ENCODE peak calls at places on chromosome 11, in eight cellular contexts. One of them, this sample, is unnamed.

GRCh38 chr11:112734207-112734606 is 227.0 kb upstream of the NCAM1 start:
- DNase-seq in cardiac muscle cell: peak
- DNase-seq in mammary epithelial cell: peak
- DNase-seq in heart right ventricle: no peak
- DNase-seq in HCT116: no peak
- DNase-seq in H1: no peak
- DNase-seq in A549: no peak
- DNase-seq in keratinocyte: no peak
- DNase-seq in this sample: peak

GRCh38 chr11:67501854-67502253 is 3.3 kb downstream of the PITPNM1 start:
- DNase-seq in heart right ventricle: no peak
- DNase-seq in H1: no peak
- DNase-seq in HCT116: no peak
- DNase-seq in cardiac muscle cell: no peak
- DNase-seq in keratinocyte: no peak
- DNase-seq in A549: no peak
- DNase-seq in mammary epithelial cell: no peak
- DNase-seq in this sample: no peak

GRCh38 chr11:32433249-32434115 is 1.9 kb downstream of the WT1 start:
- DNase-seq in heart right ventricle: no peak
- DNase-seq in cardiac muscle cell: no peak
- DNase-seq in keratinocyte: no peak
- DNase-seq in mammary epithelial cell: no peak
- DNase-seq in A549: no peak
- DNase-seq in H1: no peak
- DNase-seq in HCT116: no peak
- DNase-seq in this sample: no peak

GRCh38 chr11:48066881-48067800 is 86.8 kb downstream of the PTPRJ start:
- DNase-seq in mammary epithelial cell: no peak
- DNase-seq in heart right ventricle: no peak
- DNase-seq in keratinocyte: no peak
- DNase-seq in HCT116: no peak
- DNase-seq in A549: no peak
- DNase-seq in H1: no peak
- DNase-seq in cardiac muscle cell: no peak
- DNase-seq in this sample: no peak

GRCh38 chr11:128235958-128236357 is 351.4 kb downstream of the ETS1 start:
- DNase-seq in heart right ventricle: no peak
- DNase-seq in keratinocyte: no peak
- DNase-seq in H1: no peak
- DNase-seq in HCT116: no peak
- DNase-seq in mammary epithelial cell: no peak
- DNase-seq in A549: no peak
- DNase-seq in cardiac muscle cell: peak
- DNase-seq in this sample: no peak

GRCh38 chr11:69644071-69644961 is 3.4 kb downstream of the CCND1 start:
- DNase-seq in A549: peak
- DNase-seq in HCT116: no peak
- DNase-seq in cardiac muscle cell: peak
- DNase-seq in keratinocyte: no peak
- DNase-seq in H1: no peak
- DNase-seq in mammary epithelial cell: peak
- DNase-seq in heart right ventricle: peak
- DNase-seq in this sample: peak

GRCh38 chr11:96136623-96137313 is 206.2 kb downstream of the MAML2 start:
- DNase-seq in mammary epithelial cell: no peak
- DNase-seq in heart right ventricle: no peak
- DNase-seq in H1: no peak
- DNase-seq in HCT116: no peak
- DNase-seq in cardiac muscle cell: no peak
- DNase-seq in A549: no peak
- DNase-seq in keratinocyte: no peak
- DNase-seq in this sample: no peak

GRCh38 chr11:119538748-119539147 is 115.8 kb upstream of the THY1 start:
- DNase-seq in cardiac muscle cell: no peak
- DNase-seq in HCT116: no peak
- DNase-seq in A549: no peak
- DNase-seq in keratinocyte: no peak
- DNase-seq in H1: no peak
- DNase-seq in heart right ventricle: no peak
- DNase-seq in mammary epithelial cell: no peak
- DNase-seq in this sample: no peak

GRCh38 chr11:119774180-119774763 is 45.3 kb upstream of the NECTIN1 start:
- DNase-seq in HCT116: no peak
- DNase-seq in mammary epithelial cell: peak
- DNase-seq in cardiac muscle cell: peak
- DNase-seq in A549: no peak
- DNase-seq in H1: no peak
- DNase-seq in keratinocyte: no peak
- DNase-seq in heart right ventricle: no peak
- DNase-seq in this sample: no peak

GRCh38 chr11:74686792-74687191 is 44.4 kb downstream of the CHRDL2 start:
- DNase-seq in H1: no peak
- DNase-seq in heart right ventricle: no peak
- DNase-seq in A549: no peak
- DNase-seq in keratinocyte: no peak
- DNase-seq in HCT116: no peak
- DNase-seq in cardiac muscle cell: no peak
- DNase-seq in mammary epithelial cell: peak
- DNase-seq in this sample: no peak
- TF ChIP-seq CTCF in H1: no peak
- TF ChIP-seq CTCF in heart right ventricle: peak
- TF ChIP-seq CTCF in A549: no peak
- TF ChIP-seq CTCF in keratinocyte: no peak
- TF ChIP-seq CTCF in HCT116: no peak
- TF ChIP-seq CTCF in cardiac muscle cell: peak
- TF ChIP-seq CTCF in mammary epithelial cell: peak
- TF ChIP-seq CTCF in this sample: no peak

DNA sequence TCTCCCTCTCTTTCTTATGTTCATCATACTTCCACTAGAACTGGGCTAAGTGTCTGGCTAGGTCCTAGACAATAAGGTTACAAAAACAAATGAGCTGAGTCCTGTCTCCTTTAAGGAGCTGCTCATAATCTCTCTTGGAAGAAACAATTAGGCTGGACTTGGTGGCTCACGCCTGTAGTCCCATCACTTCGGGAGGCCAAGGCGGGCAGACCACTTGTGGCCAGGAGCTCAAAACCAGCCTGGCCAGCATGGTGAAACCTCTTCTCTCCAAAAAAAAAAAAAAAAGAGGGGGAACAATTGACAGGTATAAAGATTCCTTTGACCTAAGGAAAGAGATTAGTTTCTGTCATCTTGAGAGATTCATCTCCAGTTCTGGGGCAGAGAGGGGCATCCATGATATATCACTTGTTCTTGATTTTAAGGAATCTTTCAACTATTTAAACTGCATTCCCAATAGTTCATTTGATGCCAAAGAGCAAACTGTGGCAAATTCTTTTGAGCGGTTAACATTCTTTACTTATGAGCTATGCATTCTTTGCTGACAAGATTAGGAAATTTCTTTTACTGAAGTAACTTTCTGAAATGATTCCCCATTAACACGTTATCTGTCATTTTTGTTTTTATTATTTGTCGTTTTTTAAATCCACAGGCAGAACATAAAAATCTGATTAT is 125.5 kb downstream of the C11orf87 start:
- DNase-seq in keratinocyte: no peak
- DNase-seq in heart right ventricle: no peak
- DNase-seq in A549: no peak
- DNase-seq in H1: no peak
- DNase-seq in HCT116: no peak
- DNase-seq in cardiac muscle cell: no peak
- DNase-seq in mammary epithelial cell: peak
- DNase-seq in this sample: no peak
- H3K27ac ChIP-seq in keratinocyte: peak
- H3K27ac ChIP-seq in heart right ventricle: no peak
- H3K27ac ChIP-seq in A549: no peak
- H3K27ac ChIP-seq in H1: no peak
- H3K27ac ChIP-seq in HCT116: no peak
- H3K27ac ChIP-seq in cardiac muscle cell: no peak
- H3K27ac ChIP-seq in mammary epithelial cell: peak
- H3K27ac ChIP-seq in this sample: no peak

GRCh38 chr11:71499546-71499945 is 27.5 kb upstream of the KRTAP5-7 start:
- DNase-seq in A549: no peak
- DNase-seq in keratinocyte: no peak
- DNase-seq in HCT116: no peak
- DNase-seq in mammary epithelial cell: no peak
- DNase-seq in heart right ventricle: no peak
- DNase-seq in H1: no peak
- DNase-seq in cardiac muscle cell: no peak
- DNase-seq in this sample: no peak
- H3K4me3 ChIP-seq in A549: no peak
- H3K4me3 ChIP-seq in keratinocyte: no peak
- H3K4me3 ChIP-seq in HCT116: no peak
- H3K4me3 ChIP-seq in mammary epithelial cell: no peak
- H3K4me3 ChIP-seq in heart right ventricle: no peak
- H3K4me3 ChIP-seq in H1: no peak
- H3K4me3 ChIP-seq in cardiac muscle cell: no peak
- H3K4me3 ChIP-seq in this sample: no peak

DNA sequence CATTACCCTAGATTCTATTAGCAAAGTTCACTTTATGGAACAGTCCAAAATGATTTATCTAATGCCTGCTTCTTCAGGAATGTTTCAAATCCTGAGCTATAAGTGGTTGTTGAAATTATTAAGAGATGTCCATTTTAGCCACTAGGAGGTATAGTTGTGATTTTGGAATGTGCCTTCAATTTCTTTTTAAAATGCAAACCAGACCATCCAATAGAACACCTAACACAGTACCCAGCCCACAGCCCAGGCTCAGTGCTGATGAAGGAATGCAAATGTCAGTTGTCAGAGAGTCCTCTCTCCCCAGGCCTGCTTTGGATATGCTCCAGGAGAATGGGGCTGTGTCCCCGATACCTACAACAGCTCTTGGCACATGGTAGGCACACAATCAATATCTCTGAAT is 85.8 kb upstream of the E2F8 start:
- DNase-seq in keratinocyte: no peak
- DNase-seq in mammary epithelial cell: no peak
- DNase-seq in A549: no peak
- DNase-seq in heart right ventricle: no peak
- DNase-seq in cardiac muscle cell: no peak
- DNase-seq in H1: no peak
- DNase-seq in HCT116: no peak
- DNase-seq in this sample: no peak
- TF ChIP-seq CTCF in keratinocyte: no peak
- TF ChIP-seq CTCF in mammary epithelial cell: peak
- TF ChIP-seq CTCF in A549: peak
- TF ChIP-seq CTCF in heart right ventricle: peak
- TF ChIP-seq CTCF in cardiac muscle cell: peak
- TF ChIP-seq CTCF in H1: no peak
- TF ChIP-seq CTCF in HCT116: peak
- TF ChIP-seq CTCF in this sample: peak

DNA sequence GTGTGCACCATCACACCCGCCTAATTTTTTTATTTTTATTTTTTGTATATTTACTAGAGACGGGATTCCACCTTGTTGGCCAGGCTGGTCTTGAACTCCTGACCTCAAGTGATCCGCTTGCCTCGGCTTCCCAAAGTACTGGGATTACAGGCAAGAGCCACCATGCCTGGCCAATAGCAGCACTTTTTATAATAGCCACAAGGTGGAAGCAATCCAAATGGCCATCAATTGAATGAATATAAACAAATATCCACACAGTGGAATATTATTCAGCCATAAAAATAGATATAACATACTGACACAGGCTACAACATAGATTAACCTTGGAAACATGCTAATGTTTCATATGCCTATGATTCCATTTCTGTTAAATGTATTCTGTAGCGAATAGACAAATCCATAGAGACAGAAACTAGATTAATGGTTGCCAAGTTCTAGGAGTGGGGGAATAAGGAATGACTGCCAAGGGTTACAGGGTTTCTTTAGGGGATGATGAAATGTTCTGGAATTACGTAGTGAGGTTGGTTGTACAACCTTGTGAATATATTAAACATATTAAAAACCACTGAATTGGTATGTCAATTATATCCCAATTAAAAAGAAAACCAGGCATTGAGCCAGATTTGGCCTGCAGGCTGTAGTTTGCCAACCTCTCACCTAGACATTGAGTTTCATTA is 4.8 kb downstream of the VPS51 start:
- DNase-seq in mammary epithelial cell: no peak
- DNase-seq in keratinocyte: no peak
- DNase-seq in HCT116: no peak
- DNase-seq in H1: no peak
- DNase-seq in A549: no peak
- DNase-seq in heart right ventricle: no peak
- DNase-seq in cardiac muscle cell: no peak
- DNase-seq in this sample: no peak
- H3K27ac ChIP-seq in mammary epithelial cell: no peak
- H3K27ac ChIP-seq in keratinocyte: no peak
- H3K27ac ChIP-seq in HCT116: no peak
- H3K27ac ChIP-seq in H1: no peak
- H3K27ac ChIP-seq in A549: no peak
- H3K27ac ChIP-seq in heart right ventricle: no peak
- H3K27ac ChIP-seq in cardiac muscle cell: no peak
- H3K27ac ChIP-seq in this sample: no peak

GRCh38 chr11:36340909-36341308 is 44.8 kb downstream of the PRR5L start:
- DNase-seq in H1: no peak
- DNase-seq in A549: no peak
- DNase-seq in heart right ventricle: no peak
- DNase-seq in cardiac muscle cell: no peak
- DNase-seq in mammary epithelial cell: no peak
- DNase-seq in HCT116: no peak
- DNase-seq in keratinocyte: no peak
- DNase-seq in this sample: no peak

GRCh38 chr11:36339899-36340298 is 43.8 kb downstream of the PRR5L start:
- DNase-seq in keratinocyte: no peak
- DNase-seq in cardiac muscle cell: no peak
- DNase-seq in HCT116: no peak
- DNase-seq in mammary epithelial cell: no peak
- DNase-seq in heart right ventricle: no peak
- DNase-seq in A549: no peak
- DNase-seq in H1: no peak
- DNase-seq in this sample: no peak

GRCh38 chr11:36343436-36343835 is 47.3 kb downstream of the PRR5L start:
- DNase-seq in H1: no peak
- DNase-seq in cardiac muscle cell: no peak
- DNase-seq in HCT116: no peak
- DNase-seq in heart right ventricle: no peak
- DNase-seq in A549: no peak
- DNase-seq in mammary epithelial cell: no peak
- DNase-seq in keratinocyte: no peak
- DNase-seq in this sample: no peak

GRCh38 chr11:36341915-36342314 is 45.8 kb downstream of the PRR5L start:
- DNase-seq in HCT116: no peak
- DNase-seq in H1: no peak
- DNase-seq in keratinocyte: no peak
- DNase-seq in heart right ventricle: no peak
- DNase-seq in mammary epithelial cell: no peak
- DNase-seq in cardiac muscle cell: no peak
- DNase-seq in A549: no peak
- DNase-seq in this sample: no peak

DNA sequence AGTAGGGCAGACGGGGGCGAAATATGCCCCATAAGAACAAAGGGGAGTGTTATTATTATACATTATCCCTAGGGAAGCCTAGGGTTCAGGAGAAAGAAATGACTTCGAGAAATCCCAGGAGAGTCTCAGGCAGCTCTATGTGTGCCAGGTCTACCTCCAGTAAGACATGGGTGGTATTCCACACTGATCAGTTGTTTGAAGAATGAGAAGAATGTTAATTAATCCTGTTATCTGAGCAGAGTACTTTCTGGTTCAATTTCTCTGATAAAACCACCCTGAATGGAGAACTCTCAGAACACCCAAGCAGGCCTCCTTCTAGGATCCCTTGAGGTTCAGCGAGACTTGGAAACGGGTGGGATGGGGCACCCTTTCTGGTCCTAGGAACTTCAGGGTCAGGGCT is 46.2 kb downstream of the PRR5L start:
- DNase-seq in H1: no peak
- DNase-seq in HCT116: no peak
- DNase-seq in cardiac muscle cell: no peak
- DNase-seq in A549: no peak
- DNase-seq in keratinocyte: no peak
- DNase-seq in mammary epithelial cell: no peak
- DNase-seq in heart right ventricle: no peak
- DNase-seq in this sample: no peak
- H3K4me3 ChIP-seq in H1: no peak
- H3K4me3 ChIP-seq in HCT116: no peak
- H3K4me3 ChIP-seq in cardiac muscle cell: no peak
- H3K4me3 ChIP-seq in A549: no peak
- H3K4me3 ChIP-seq in keratinocyte: no peak
- H3K4me3 ChIP-seq in mammary epithelial cell: no peak
- H3K4me3 ChIP-seq in heart right ventricle: no peak
- H3K4me3 ChIP-seq in this sample: no peak